ENCODE peak calls at places on chromosomes 7 and 10, in nine cellular contexts. One of them, this sample, is unnamed.

GRCh38 chr7:22445140-22445722 is 54.8 kb downstream of the STEAP1B start:
- DNase-seq in right lobe of liver: no peak
- DNase-seq in brain microvascular endothelial cell: no peak
- DNase-seq in body of pancreas: peak; percentile 78
- DNase-seq in astrocyte: no peak
- DNase-seq in WERI-Rb-1: peak; percentile 19
- DNase-seq in spleen: peak; percentile 91
- DNase-seq in suprapubic skin: peak; percentile 79
- DNase-seq in sigmoid colon: peak; percentile 80
- DNase-seq in this sample: peak; percentile 74

GRCh38 chr10:6299743-6300105 is 97.0 kb downstream of the PFKFB3 start:
- DNase-seq in suprapubic skin: no peak
- DNase-seq in right lobe of liver: peak; percentile 12
- DNase-seq in astrocyte: no peak
- DNase-seq in sigmoid colon: no peak
- DNase-seq in brain microvascular endothelial cell: no peak
- DNase-seq in WERI-Rb-1: no peak
- DNase-seq in spleen: no peak
- DNase-seq in body of pancreas: no peak
- DNase-seq in this sample: no peak

GRCh38 chr10:100847440-100847839 is 65.3 kb upstream of the SLF2 start:
- DNase-seq in astrocyte: no peak
- DNase-seq in WERI-Rb-1: no peak
- DNase-seq in body of pancreas: no peak
- DNase-seq in spleen: no peak
- DNase-seq in right lobe of liver: no peak
- DNase-seq in sigmoid colon: no peak
- DNase-seq in suprapubic skin: no peak
- DNase-seq in brain microvascular endothelial cell: peak; percentile 32
- DNase-seq in this sample: no peak

GRCh38 chr7:50660040-50660829 is 95.0 kb upstream of the DDC start:
- DNase-seq in WERI-Rb-1: no peak
- DNase-seq in right lobe of liver: no peak
- DNase-seq in body of pancreas: peak; percentile 33
- DNase-seq in spleen: peak; percentile 93
- DNase-seq in astrocyte: no peak
- DNase-seq in sigmoid colon: no peak
- DNase-seq in suprapubic skin: no peak
- DNase-seq in brain microvascular endothelial cell: no peak
- DNase-seq in this sample: peak; percentile 71

GRCh38 chr7:22720791-22721786 is 5.9 kb upstream of the IL6 start:
- DNase-seq in astrocyte: no peak
- DNase-seq in spleen: no peak
- DNase-seq in body of pancreas: no peak
- DNase-seq in WERI-Rb-1: no peak
- DNase-seq in sigmoid colon: no peak
- DNase-seq in brain microvascular endothelial cell: no peak
- DNase-seq in suprapubic skin: no peak
- DNase-seq in right lobe of liver: no peak
- DNase-seq in this sample: no peak

GRCh38 chr7:132742152-132742551 is 165.9 kb upstream of the PLXNA4 start:
- DNase-seq in right lobe of liver: no peak
- DNase-seq in astrocyte: peak; percentile 98
- DNase-seq in suprapubic skin: no peak
- DNase-seq in brain microvascular endothelial cell: peak; percentile 99
- DNase-seq in body of pancreas: peak; percentile 43
- DNase-seq in sigmoid colon: no peak
- DNase-seq in WERI-Rb-1: no peak
- DNase-seq in spleen: no peak
- DNase-seq in this sample: peak; percentile 73

GRCh38 chr7:116801092-116801710 is 61.2 kb upstream of the CAPZA2 start:
- DNase-seq in astrocyte: peak; percentile 93
- DNase-seq in body of pancreas: no peak
- DNase-seq in right lobe of liver: no peak
- DNase-seq in WERI-Rb-1: no peak
- DNase-seq in sigmoid colon: no peak
- DNase-seq in brain microvascular endothelial cell: peak; percentile 79
- DNase-seq in suprapubic skin: no peak
- DNase-seq in spleen: no peak
- DNase-seq in this sample: no peak

GRCh38 chr7:90216080-90216674 is 4.6 kb downstream of the STEAP2 start:
- DNase-seq in WERI-Rb-1: no peak
- DNase-seq in right lobe of liver: no peak
- DNase-seq in sigmoid colon: no peak
- DNase-seq in brain microvascular endothelial cell: no peak
- DNase-seq in suprapubic skin: no peak
- DNase-seq in body of pancreas: no peak
- DNase-seq in astrocyte: no peak
- DNase-seq in spleen: no peak
- DNase-seq in this sample: no peak

GRCh38 chr10:82668266-82668665 is 793.3 kb downstream of the NRG3 start:
- DNase-seq in suprapubic skin: no peak
- DNase-seq in right lobe of liver: no peak
- DNase-seq in body of pancreas: no peak
- DNase-seq in astrocyte: peak; percentile 36
- DNase-seq in sigmoid colon: no peak
- DNase-seq in brain microvascular endothelial cell: peak; percentile 30
- DNase-seq in spleen: no peak
- DNase-seq in WERI-Rb-1: no peak
- DNase-seq in this sample: no peak

GRCh38 chr7:76063525-76063924 is 15.6 kb downstream of the MDH2 start:
- DNase-seq in sigmoid colon: no peak
- DNase-seq in suprapubic skin: no peak
- DNase-seq in WERI-Rb-1: no peak
- DNase-seq in spleen: peak; percentile 58
- DNase-seq in right lobe of liver: peak; percentile 76
- DNase-seq in body of pancreas: peak; percentile 34
- DNase-seq in brain microvascular endothelial cell: no peak
- DNase-seq in astrocyte: no peak
- DNase-seq in this sample: no peak

GRCh38 chr7:16187131-16187530 is 234.2 kb downstream of the CRPPA start:
- DNase-seq in sigmoid colon: no peak
- DNase-seq in right lobe of liver: no peak
- DNase-seq in suprapubic skin: no peak
- DNase-seq in body of pancreas: no peak
- DNase-seq in brain microvascular endothelial cell: no peak
- DNase-seq in WERI-Rb-1: no peak
- DNase-seq in astrocyte: no peak
- DNase-seq in spleen: no peak
- DNase-seq in this sample: no peak

GRCh38 chr10:34254596-34254995 is 560.5 kb downstream of the PARD3 start:
- DNase-seq in brain microvascular endothelial cell: peak; percentile 74
- DNase-seq in spleen: no peak
- DNase-seq in body of pancreas: peak; percentile 19
- DNase-seq in WERI-Rb-1: no peak
- DNase-seq in astrocyte: peak; percentile 75
- DNase-seq in sigmoid colon: no peak
- DNase-seq in right lobe of liver: no peak
- DNase-seq in suprapubic skin: no peak
- DNase-seq in this sample: no peak

GRCh38 chr7:104299323-104299722 is 29.1 kb upstream of the LHFPL3 start:
- DNase-seq in astrocyte: no peak
- DNase-seq in brain microvascular endothelial cell: no peak
- DNase-seq in suprapubic skin: no peak
- DNase-seq in spleen: no peak
- DNase-seq in sigmoid colon: no peak
- DNase-seq in WERI-Rb-1: peak; percentile 95
- DNase-seq in right lobe of liver: no peak
- DNase-seq in body of pancreas: no peak
- DNase-seq in this sample: peak; percentile 8

GRCh38 chr7:101231644-101232043 is 6.0 kb downstream of the CLDN15 start:
- DNase-seq in body of pancreas: peak; percentile 28
- DNase-seq in sigmoid colon: no peak
- DNase-seq in brain microvascular endothelial cell: no peak
- DNase-seq in WERI-Rb-1: no peak
- DNase-seq in astrocyte: no peak
- DNase-seq in right lobe of liver: peak; percentile 74
- DNase-seq in suprapubic skin: no peak
- DNase-seq in spleen: no peak
- DNase-seq in this sample: no peak

GRCh38 chr7:64312826-64313225 is 935 bp upstream of the ZNF736 start:
- DNase-seq in astrocyte: no peak
- DNase-seq in body of pancreas: no peak
- DNase-seq in right lobe of liver: no peak
- DNase-seq in spleen: no peak
- DNase-seq in brain microvascular endothelial cell: no peak
- DNase-seq in WERI-Rb-1: no peak
- DNase-seq in sigmoid colon: no peak
- DNase-seq in suprapubic skin: no peak
- DNase-seq in this sample: no peak

GRCh38 chr10:8489823-8490222 is 435.3 kb downstream of the GATA3 start:
- DNase-seq in suprapubic skin: no peak
- DNase-seq in brain microvascular endothelial cell: no peak
- DNase-seq in astrocyte: no peak
- DNase-seq in WERI-Rb-1: no peak
- DNase-seq in sigmoid colon: no peak
- DNase-seq in body of pancreas: no peak
- DNase-seq in spleen: no peak
- DNase-seq in right lobe of liver: no peak
- DNase-seq in this sample: no peak

DNA sequence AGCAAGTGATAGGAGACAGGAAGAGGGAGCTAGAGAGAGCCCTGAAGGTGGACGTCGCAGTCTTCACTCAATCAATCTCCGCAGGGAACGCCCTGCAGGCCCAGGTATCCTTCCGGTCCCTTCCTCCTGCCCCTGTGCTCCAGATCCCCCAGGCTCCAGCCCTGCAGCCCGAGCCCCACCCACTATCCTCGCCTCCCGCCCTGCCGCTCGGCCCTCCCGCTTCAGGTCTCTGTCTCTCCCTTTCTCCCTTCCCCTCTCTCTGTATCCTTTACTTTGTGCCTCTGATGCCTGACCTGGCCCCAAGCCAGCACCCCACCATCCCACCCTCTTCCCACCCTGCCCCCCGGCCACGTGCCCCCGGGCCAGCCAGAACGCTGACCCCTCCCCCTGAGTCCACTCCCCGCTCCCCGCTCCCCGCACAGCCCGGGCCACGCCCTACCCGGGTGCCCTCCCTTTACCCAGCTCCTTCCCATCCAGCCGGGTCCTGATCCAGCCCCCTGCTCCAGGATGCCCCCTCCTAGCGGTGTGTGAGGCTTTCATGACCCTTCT is 127.7 kb downstream of the UBE2H start:
- DNase-seq in sigmoid colon: peak; percentile 73
- DNase-seq in WERI-Rb-1: peak; percentile 95
- DNase-seq in body of pancreas: peak; percentile 56
- DNase-seq in brain microvascular endothelial cell: no peak
- DNase-seq in right lobe of liver: peak; percentile 70
- DNase-seq in spleen: peak; percentile 89
- DNase-seq in astrocyte: no peak
- DNase-seq in suprapubic skin: peak; percentile 78
- DNase-seq in this sample: peak; percentile 93
- TF ChIP-seq CTCF in sigmoid colon: no peak
- TF ChIP-seq CTCF in WERI-Rb-1: peak; percentile 73
- TF ChIP-seq CTCF in body of pancreas: no peak
- TF ChIP-seq CTCF in brain microvascular endothelial cell: peak; percentile 59
- TF ChIP-seq CTCF in right lobe of liver: no peak
- TF ChIP-seq CTCF in spleen: no peak
- TF ChIP-seq CTCF in astrocyte: no peak
- TF ChIP-seq CTCF in suprapubic skin: no peak
- TF ChIP-seq CTCF in this sample: no peak

GRCh38 chr7:30065746-30066145 is 37.5 kb downstream of the PLEKHA8 start:
- DNase-seq in astrocyte: no peak
- DNase-seq in spleen: no peak
- DNase-seq in right lobe of liver: no peak
- DNase-seq in suprapubic skin: no peak
- DNase-seq in WERI-Rb-1: no peak
- DNase-seq in body of pancreas: no peak
- DNase-seq in brain microvascular endothelial cell: no peak
- DNase-seq in sigmoid colon: no peak
- DNase-seq in this sample: no peak
- H3K27me3 ChIP-seq in astrocyte: no peaks in the 10 kb centered on the region
- H3K27me3 ChIP-seq in spleen: no peaks in the 10 kb centered on the region
- H3K27me3 ChIP-seq in right lobe of liver: no peaks in the 10 kb centered on the region
- H3K27me3 ChIP-seq in suprapubic skin: no peaks in the 10 kb centered on the region
- H3K27me3 ChIP-seq in WERI-Rb-1: no peaks in the 10 kb centered on the region
- H3K27me3 ChIP-seq in body of pancreas: no peaks in the 10 kb centered on the region
- H3K27me3 ChIP-seq in brain microvascular endothelial cell: no peaks in the 10 kb centered on the region
- H3K27me3 ChIP-seq in sigmoid colon: no peaks in the 10 kb centered on the region
- H3K27me3 ChIP-seq in this sample: no peaks in the 10 kb centered on the region

GRCh38 chr10:91621483-91622113 is 11.3 kb downstream of the PPP1R3C start:
- DNase-seq in right lobe of liver: no peak
- DNase-seq in body of pancreas: peak; percentile 47
- DNase-seq in sigmoid colon: no peak
- DNase-seq in spleen: no peak
- DNase-seq in suprapubic skin: no peak
- DNase-seq in WERI-Rb-1: no peak
- DNase-seq in astrocyte: no peak
- DNase-seq in brain microvascular endothelial cell: no peak
- DNase-seq in this sample: no peak

GRCh38 chr10:91626936-91627335 is 5.9 kb downstream of the PPP1R3C start:
- DNase-seq in spleen: no peak
- DNase-seq in WERI-Rb-1: no peak
- DNase-seq in right lobe of liver: peak; percentile 74
- DNase-seq in brain microvascular endothelial cell: no peak
- DNase-seq in body of pancreas: no peak
- DNase-seq in astrocyte: no peak
- DNase-seq in suprapubic skin: no peak
- DNase-seq in sigmoid colon: no peak
- DNase-seq in this sample: no peak

GRCh38 chr10:91627344-91628102 is 5.3 kb downstream of the PPP1R3C start:
- DNase-seq in brain microvascular endothelial cell: no peak
- DNase-seq in astrocyte: no peak
- DNase-seq in WERI-Rb-1: no peak
- DNase-seq in spleen: no peak
- DNase-seq in body of pancreas: no peak
- DNase-seq in sigmoid colon: no peak
- DNase-seq in right lobe of liver: peak; percentile 62
- DNase-seq in suprapubic skin: no peak
- DNase-seq in this sample: no peak

GRCh38 chr10:91624633-91625032 is 8.2 kb downstream of the PPP1R3C start:
- DNase-seq in body of pancreas: no peak
- DNase-seq in WERI-Rb-1: no peak
- DNase-seq in sigmoid colon: no peak
- DNase-seq in right lobe of liver: no peak
- DNase-seq in spleen: no peak
- DNase-seq in astrocyte: no peak
- DNase-seq in brain microvascular endothelial cell: no peak
- DNase-seq in suprapubic skin: no peak
- DNase-seq in this sample: no peak

DNA sequence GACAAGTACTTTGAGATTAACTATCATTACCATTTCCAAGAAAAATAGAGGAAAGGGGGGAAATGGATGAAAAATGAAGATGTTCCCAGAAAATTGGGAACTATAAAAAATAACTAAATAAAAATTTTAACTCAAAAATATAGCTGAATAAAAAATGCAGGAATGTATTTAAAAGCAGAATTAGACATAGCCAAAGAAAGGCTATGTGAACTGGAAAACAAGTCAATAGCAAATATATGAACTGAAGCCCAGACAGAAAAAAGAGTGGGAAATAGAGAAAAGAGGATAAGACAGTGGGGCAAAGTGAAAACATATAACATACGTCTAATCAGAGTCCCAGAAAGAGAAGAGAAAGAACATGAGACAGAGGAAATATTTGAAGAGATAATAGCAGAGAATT is 10.3 kb downstream of the PPP1R3C start:
- DNase-seq in right lobe of liver: no peak
- DNase-seq in spleen: no peak
- DNase-seq in suprapubic skin: no peak
- DNase-seq in sigmoid colon: no peak
- DNase-seq in astrocyte: no peak
- DNase-seq in body of pancreas: no peak
- DNase-seq in WERI-Rb-1: no peak
- DNase-seq in brain microvascular endothelial cell: no peak
- DNase-seq in this sample: no peak
- H3K27ac ChIP-seq in right lobe of liver: peak overlapping the region; percentile 48
- H3K27ac ChIP-seq in spleen: no peak overlapping the region
- H3K27ac ChIP-seq in suprapubic skin: no peak overlapping the region
- H3K27ac ChIP-seq in sigmoid colon: no peak overlapping the region
- H3K27ac ChIP-seq in astrocyte: no peak overlapping the region
- H3K27ac ChIP-seq in body of pancreas: no peak overlapping the region
- H3K27ac ChIP-seq in WERI-Rb-1: no peak overlapping the region
- H3K27ac ChIP-seq in brain microvascular endothelial cell: no peak overlapping the region
- H3K27ac ChIP-seq in this sample: no peak overlapping the region

GRCh38 chr10:104546756-104547155 is 94.3 kb upstream of the SORCS3 start:
- DNase-seq in brain microvascular endothelial cell: no peak
- DNase-seq in WERI-Rb-1: peak; percentile 33
- DNase-seq in body of pancreas: no peak
- DNase-seq in astrocyte: no peak
- DNase-seq in sigmoid colon: no peak
- DNase-seq in suprapubic skin: no peak
- DNase-seq in spleen: no peak
- DNase-seq in right lobe of liver: no peak
- DNase-seq in this sample: no peak
- TF ChIP-seq CTCF in brain microvascular endothelial cell: no peak
- TF ChIP-seq CTCF in WERI-Rb-1: peak; percentile 67
- TF ChIP-seq CTCF in body of pancreas: no peak
- TF ChIP-seq CTCF in astrocyte: no peak
- TF ChIP-seq CTCF in sigmoid colon: no peak
- TF ChIP-seq CTCF in suprapubic skin: no peak
- TF ChIP-seq CTCF in spleen: no peak
- TF ChIP-seq CTCF in right lobe of liver: no peak
- TF ChIP-seq CTCF in this sample: no peak

This sample was measured in left lung.